ENCODE peak calls at places on chromosomes 5 and 9, in six cellular contexts. One of them, this sample, is unnamed.

GRCh38 chr5:138722518-138722917 is 30.7 kb upstream of the CTNNA1 start:
- DNase-seq in H1: no peak
- DNase-seq in mesendoderm: no peak
- DNase-seq in trophoblast cell: peak; percentile 94
- DNase-seq in H9: peak; percentile 73
- DNase-seq in neuronal stem cell: no peak
- DNase-seq in this sample: no peak

GRCh38 chr5:125659316-125660071 is 763.7 kb upstream of the GRAMD2B start:
- DNase-seq in H1: no peak
- DNase-seq in trophoblast cell: no peak
- DNase-seq in neuronal stem cell: peak; percentile 78
- DNase-seq in H9: no peak
- DNase-seq in mesendoderm: peak; percentile 62
- DNase-seq in this sample: peak; percentile 1

GRCh38 chr9:28821240-28821639 is 1248.0 kb upstream of the C9orf72 start:
- DNase-seq in H9: no peak
- DNase-seq in H1: no peak
- DNase-seq in neuronal stem cell: no peak
- DNase-seq in trophoblast cell: no peak
- DNase-seq in mesendoderm: no peak
- DNase-seq in this sample: no peak

GRCh38 chr5:59837071-59837470 is 56.5 kb downstream of the PDE4D start:
- DNase-seq in H9: no peak
- DNase-seq in mesendoderm: no peak
- DNase-seq in trophoblast cell: no peak
- DNase-seq in H1: no peak
- DNase-seq in neuronal stem cell: no peak
- DNase-seq in this sample: no peak

GRCh38 chr9:32550046-32550608 is 2.0 kb upstream of the SMIM27 start:
- DNase-seq in H9: no peak
- DNase-seq in mesendoderm: peak; percentile 58
- DNase-seq in trophoblast cell: no peak
- DNase-seq in H1: no peak
- DNase-seq in neuronal stem cell: peak; percentile 12
- DNase-seq in this sample: peak; percentile 53

GRCh38 chr5:173638631-173639030 is 22.2 kb upstream of the BOD1 start:
- DNase-seq in neuronal stem cell: no peak
- DNase-seq in H1: no peak
- DNase-seq in H9: peak; percentile 18
- DNase-seq in trophoblast cell: no peak
- DNase-seq in mesendoderm: no peak
- DNase-seq in this sample: no peak

GRCh38 chr5:145699846-145700245 is 135.3 kb downstream of the PRELID2 start:
- DNase-seq in neuronal stem cell: no peak
- DNase-seq in H1: no peak
- DNase-seq in mesendoderm: no peak
- DNase-seq in H9: no peak
- DNase-seq in trophoblast cell: no peak
- DNase-seq in this sample: no peak

GRCh38 chr5:515273-515836 is 8.9 kb downstream of the SLC9A3 start:
- DNase-seq in mesendoderm: no peak
- DNase-seq in trophoblast cell: no peak
- DNase-seq in neuronal stem cell: no peak
- DNase-seq in H1: no peak
- DNase-seq in H9: no peak
- DNase-seq in this sample: no peak

GRCh38 chr5:81239613-81240012 is 6.5 kb downstream of the CKMT2 start:
- DNase-seq in mesendoderm: no peak
- DNase-seq in trophoblast cell: no peak
- DNase-seq in H9: no peak
- DNase-seq in H1: no peak
- DNase-seq in neuronal stem cell: no peak
- DNase-seq in this sample: no peak

GRCh38 chr5:816176-816575 is 31.6 kb upstream of the ZDHHC11B start:
- DNase-seq in H9: no peak
- DNase-seq in trophoblast cell: no peak
- DNase-seq in H1: no peak
- DNase-seq in mesendoderm: no peak
- DNase-seq in neuronal stem cell: no peak
- DNase-seq in this sample: no peak

GRCh38 chr9:98550206-98550820 is 158.4 kb downstream of the GABBR2 start:
- DNase-seq in H1: no peak
- DNase-seq in H9: no peak
- DNase-seq in neuronal stem cell: no peak
- DNase-seq in mesendoderm: no peak
- DNase-seq in trophoblast cell: peak; percentile 48
- DNase-seq in this sample: peak; percentile 82

GRCh38 chr5:96350678-96351077 is 82.4 kb downstream of the PCSK1 start:
- DNase-seq in mesendoderm: no peak
- DNase-seq in H9: no peak
- DNase-seq in neuronal stem cell: no peak
- DNase-seq in trophoblast cell: no peak
- DNase-seq in H1: no peak
- DNase-seq in this sample: no peak

GRCh38 chr9:108634164-108634563 is 221.6 kb downstream of the ACTL7B start:
- DNase-seq in mesendoderm: no peak
- DNase-seq in neuronal stem cell: no peak
- DNase-seq in H1: no peak
- DNase-seq in trophoblast cell: no peak
- DNase-seq in H9: no peak
- DNase-seq in this sample: no peak

DNA sequence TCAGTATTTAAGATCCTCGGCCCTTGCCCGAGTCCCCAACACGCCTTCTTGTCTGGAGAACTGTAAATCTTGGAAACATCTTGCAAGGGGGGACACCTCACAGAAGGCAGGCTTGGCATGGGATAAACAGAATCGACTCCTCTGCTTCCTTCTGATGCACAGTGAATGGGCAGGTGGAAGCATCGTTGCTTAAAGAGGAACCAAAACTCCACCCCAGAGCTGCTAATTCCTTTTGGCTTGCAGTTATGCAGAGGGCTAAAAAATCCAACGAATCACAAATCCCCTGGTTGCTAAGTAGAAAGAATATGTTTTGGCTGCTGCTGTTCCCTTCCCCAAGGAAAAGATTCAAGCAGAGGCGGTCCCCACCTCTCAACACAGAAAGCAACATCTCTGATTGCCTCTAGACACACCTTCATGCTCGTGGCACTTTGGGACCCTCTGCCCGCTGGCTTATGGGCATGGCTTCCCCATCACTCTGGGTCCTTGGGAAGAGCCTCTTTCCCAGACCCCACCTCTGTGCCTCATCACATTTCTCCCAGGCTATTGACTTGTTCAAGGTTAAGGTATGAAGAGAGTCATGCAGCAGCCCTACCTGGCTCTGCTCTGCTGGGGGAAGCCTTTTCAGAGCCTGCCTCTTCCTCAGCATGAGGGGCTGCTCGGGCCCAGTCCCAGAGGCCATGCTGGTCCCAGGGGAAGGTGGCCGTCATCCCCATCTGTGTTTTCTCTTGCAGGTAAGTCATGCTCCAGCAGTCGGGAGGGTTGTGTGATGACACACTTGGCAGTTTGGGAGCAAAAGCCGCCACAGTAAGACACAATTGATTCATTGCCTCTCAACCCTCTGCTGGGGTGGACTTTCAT is 137.1 kb downstream of the KCNIP1 start:
- DNase-seq in trophoblast cell: no peak
- DNase-seq in H9: no peak
- DNase-seq in H1: no peak
- DNase-seq in neuronal stem cell: no peak
- DNase-seq in mesendoderm: no peak
- DNase-seq in this sample: no peak
- H3K18ac ChIP-seq in trophoblast cell: no peak overlapping the region
- H3K18ac ChIP-seq in H9: no peak overlapping the region
- H3K18ac ChIP-seq in H1: no peak overlapping the region
- H3K18ac ChIP-seq in neuronal stem cell: no peak overlapping the region
- H3K18ac ChIP-seq in mesendoderm: no peak overlapping the region
- H3K18ac ChIP-seq in this sample: no peak overlapping the region

DNA sequence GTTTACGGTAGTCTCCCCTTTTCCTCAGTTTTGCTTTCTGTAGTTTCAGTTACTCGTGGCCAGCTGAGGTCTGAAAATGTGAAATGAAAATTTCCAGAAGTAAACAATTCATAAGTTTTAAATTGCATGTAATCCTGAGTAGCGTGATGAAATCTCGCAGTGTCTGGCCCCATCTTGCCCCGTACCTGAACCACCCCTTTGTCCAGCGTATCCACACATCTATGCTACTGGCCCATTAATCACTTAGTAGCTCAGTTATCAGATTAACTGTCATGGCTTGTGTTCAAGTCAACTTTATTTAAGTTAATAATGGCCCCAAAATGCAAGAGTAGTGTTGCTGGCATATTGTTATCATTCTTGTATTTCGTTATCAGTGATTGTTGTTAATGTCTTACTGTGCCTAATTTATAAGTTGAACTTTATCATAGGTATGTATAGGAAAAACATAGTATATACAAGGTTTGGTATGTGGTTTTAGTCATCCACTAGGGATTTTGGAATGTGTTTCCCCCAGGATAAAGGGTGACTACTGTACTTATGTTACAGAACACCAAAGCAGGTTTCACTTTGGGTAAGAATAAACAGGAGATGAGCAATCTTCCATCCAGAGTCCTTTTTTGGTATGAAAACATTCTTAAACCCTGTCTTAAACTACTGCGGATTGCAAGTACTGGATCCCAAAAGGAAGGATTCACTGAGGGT is 118.4 kb upstream of the KCNN2 start:
- DNase-seq in H9: no peak
- DNase-seq in mesendoderm: no peak
- DNase-seq in trophoblast cell: no peak
- DNase-seq in H1: no peak
- DNase-seq in neuronal stem cell: no peak
- DNase-seq in this sample: peak; percentile 97
- H3K18ac ChIP-seq in H9: no peak overlapping the region
- H3K18ac ChIP-seq in mesendoderm: no peak overlapping the region
- H3K18ac ChIP-seq in trophoblast cell: no peak overlapping the region
- H3K18ac ChIP-seq in H1: no peak overlapping the region
- H3K18ac ChIP-seq in neuronal stem cell: no peak overlapping the region
- H3K18ac ChIP-seq in this sample: peak overlapping the region; percentile 97

GRCh38 chr5:166865206-166865605 is 1426.2 kb upstream of the WWC1 start:
- DNase-seq in neuronal stem cell: no peak
- DNase-seq in trophoblast cell: no peak
- DNase-seq in H1: no peak
- DNase-seq in mesendoderm: no peak
- DNase-seq in H9: no peak
- DNase-seq in this sample: no peak
- H3K18ac ChIP-seq in neuronal stem cell: no peak overlapping the region
- H3K18ac ChIP-seq in trophoblast cell: no peak overlapping the region
- H3K18ac ChIP-seq in H1: no peak overlapping the region
- H3K18ac ChIP-seq in mesendoderm: no peak overlapping the region
- H3K18ac ChIP-seq in H9: no peak overlapping the region
- H3K18ac ChIP-seq in this sample: no peak overlapping the region

GRCh38 chr5:150638488-150639316 is 1.8 kb upstream of the SYNPO start:
- DNase-seq in neuronal stem cell: no peak
- DNase-seq in H1: no peak
- DNase-seq in H9: no peak
- DNase-seq in mesendoderm: no peak
- DNase-seq in trophoblast cell: no peak
- DNase-seq in this sample: no peak

GRCh38 chr5:150639751-150640150 is 709 bp upstream of the SYNPO start:
- DNase-seq in neuronal stem cell: no peak
- DNase-seq in mesendoderm: no peak
- DNase-seq in H9: no peak
- DNase-seq in trophoblast cell: no peak
- DNase-seq in H1: no peak
- DNase-seq in this sample: no peak

GRCh38 chr5:150638053-150638444 is 2.4 kb upstream of the SYNPO start:
- DNase-seq in neuronal stem cell: no peak
- DNase-seq in mesendoderm: no peak
- DNase-seq in H1: no peak
- DNase-seq in trophoblast cell: no peak
- DNase-seq in H9: no peak
- DNase-seq in this sample: no peak

GRCh38 chr5:150640311-150641005 is at the start of gene SYNPO:
- DNase-seq in neuronal stem cell: no peak
- DNase-seq in mesendoderm: peak; percentile 75
- DNase-seq in H9: no peak
- DNase-seq in H1: no peak
- DNase-seq in trophoblast cell: peak; percentile 94
- DNase-seq in this sample: peak; percentile 98

DNA sequence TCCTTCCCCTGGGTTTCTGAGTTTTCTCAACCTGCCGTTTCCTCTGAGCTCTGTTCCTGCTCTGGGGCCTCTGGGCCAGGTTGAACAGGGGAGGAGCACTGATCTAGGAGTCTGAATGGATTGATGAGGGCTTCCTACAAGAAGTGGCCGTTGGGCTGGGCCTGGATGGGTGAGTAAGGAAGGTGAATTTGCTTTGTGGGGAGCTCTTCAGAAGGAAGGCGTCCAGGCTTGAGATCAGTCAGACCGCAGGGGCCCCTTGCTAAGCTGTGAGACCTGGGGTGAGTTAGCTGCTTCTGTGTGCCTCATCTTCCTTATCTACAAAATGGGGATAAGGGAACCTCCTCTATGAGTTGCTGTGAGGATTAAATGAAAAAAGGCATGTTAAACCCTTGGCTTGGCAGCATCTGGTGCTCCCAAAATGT is 1.1 kb upstream of the SYNPO start:
- DNase-seq in H1: no peak
- DNase-seq in neuronal stem cell: no peak
- DNase-seq in trophoblast cell: no peak
- DNase-seq in H9: no peak
- DNase-seq in mesendoderm: no peak
- DNase-seq in this sample: no peak
- H3K18ac ChIP-seq in H1: no peak overlapping the region
- H3K18ac ChIP-seq in neuronal stem cell: peak overlapping the region; percentile 81
- H3K18ac ChIP-seq in trophoblast cell: peak overlapping the region; percentile 42
- H3K18ac ChIP-seq in H9: no peak overlapping the region
- H3K18ac ChIP-seq in mesendoderm: peak overlapping the region; percentile 57
- H3K18ac ChIP-seq in this sample: peak overlapping the region; percentile 22